ENCODE peak calls at places on chromosomes 3 and 15, in eight cellular contexts. A is NCI-H2081 treated with DMSO at 0.1 percent for 48 hours; U is activated naive CD4-positive, alpha-beta T cell treated with anti-CD3 and anti-CD28 coated beads, Interleukin-2, amount 50 U/mL, for 72 hours; I is activated effector memory CD4-positive, alpha-beta T cell treated with Interleukin-2 at 50 U/mL for 16 hours; Q is right cardiac atrium; S is activated CD4-positive, alpha-beta T cell treated with anti-CD3 and anti-CD28 coated beads, Interleukin-2, amount 50 U/mL, for 1 hour; W is T follicular helper cell; T is SJSA1. X is an unnamed sample.
A peak's percentile ranks its signal among the peaks of the same experiment; 100 is the strongest.

GRCh38 chr3:38646630-38647029 is 2.9 kb downstream of the SCN5A start:
- DNase-seq in A (no peak), U (no peak), I (no peak), Q (no peak), S (no peak), W (no peak), T (no peak), X (peak; percentile 70)

GRCh38 chr3:184180165-184180564 is 5.5 kb downstream of the AP2M1 start:
- DNase-seq in A (no peak), U (no peak), I (no peak), Q (peak; percentile 29), S (no peak), W (no peak), T (peak; percentile 78), X (no peak)

GRCh38 chr3:51269466-51269865 is 115.6 kb upstream of the MANF start:
- DNase-seq in A (no peak), U (no peak), I (no peak), Q (no peak), S (no peak), W (no peak), T (no peak), X (no peak)

GRCh38 chr15:35914573-35914972 is 368.6 kb upstream of the DPH6 start:
- DNase-seq in A (no peak), U (no peak), I (no peak), Q (no peak), S (no peak), W (no peak), T (no peak), X (no peak)

GRCh38 chr3:170517251-170517945 is 68.5 kb downstream of the SLC7A14 start:
- DNase-seq in A (no peak), U (no peak), I (no peak), Q (no peak), S (no peak), W (no peak), T (no peak), X (no peak)

GRCh38 chr3:149501524-149501923 is 27.0 kb downstream of the TM4SF4 start:
- DNase-seq in A (no peak), U (no peak), I (no peak), Q (no peak), S (no peak), W (no peak), T (no peak), X (no peak)

GRCh38 chr3:155634121-155634719 is 110.7 kb downstream of the PLCH1 start:
- DNase-seq in A (no peak), U (no peak), I (no peak), Q (no peak), S (no peak), W (no peak), T (no peak), X (no peak)

GRCh38 chr3:184688251-184688851 is 23.5 kb downstream of the MAGEF1 start:
- DNase-seq in A (no peak), U (no peak), I (no peak), Q (peak; percentile 55), S (no peak), W (no peak), T (no peak), X (peak; percentile 63)

GRCh38 chr3:125435231-125435630 is 60.1 kb upstream of the ZNF148 start:
- DNase-seq in A (no peak), U (no peak), I (no peak), Q (no peak), S (no peak), W (no peak), T (no peak), X (no peak)

GRCh38 chr15:62503451-62503850 is 338.4 kb upstream of the C2CD4B start:
- DNase-seq in A (no peak), U (no peak), I (no peak), Q (no peak), S (no peak), W (no peak), T (peak; percentile 56), X (no peak)

GRCh38 chr3:196287066-196287404 is 491 bp downstream of the PCYT1A start:
- DNase-seq in A (no peak), U (peak; percentile 39), I (no peak), Q (peak; percentile 68), S (peak; percentile 11), W (peak; percentile 6), T (no peak), X (peak; percentile 58)

GRCh38 chr3:11379824-11380281 is 107.7 kb downstream of the ATG7 start:
- DNase-seq in A (no peak), U (no peak), I (no peak), Q (no peak), S (no peak), W (no peak), T (no peak), X (no peak)

GRCh38 chr3:195715583-195716266 is 5.1 kb upstream of the MUC20 start:
- DNase-seq in A (no peak), U (peak; percentile 61), I (no peak), Q (no peak), S (no peak), W (no peak), T (no peak), X (no peak)

GRCh38 chr3:155701882-155702465 is 42.9 kb downstream of the PLCH1 start:
- DNase-seq in A (peak; percentile 77), U (no peak), I (no peak), Q (no peak), S (no peak), W (no peak), T (no peak), X (peak; percentile 76)

GRCh38 chr3:182785756-182786155 is 7.5 kb upstream of the ATP11B start:
- DNase-seq in A (no peak), U (no peak), I (no peak), Q (no peak), S (no peak), W (no peak), T (no peak), X (no peak)

GRCh38 chr3:143763568-143764162 is 84.6 kb downstream of the SLC9A9 start:
- DNase-seq in A (no peak), U (no peak), I (no peak), Q (no peak), S (no peak), W (no peak), T (no peak), X (peak; percentile 30)

GRCh38 chr15:49045691-49046112 is 544 bp downstream of the SECISBP2L start:
- DNase-seq in A (no peak), U (no peak), I (no peak), Q (no peak), S (no peak), W (no peak), T (no peak), X (peak; percentile 52)

GRCh38 chr15:66294157-66294931 is 976 bp downstream of the DIS3L start:
- DNase-seq in A (peak; percentile 64), U (no peak), I (no peak), Q (no peak), S (peak; percentile 39), W (no peak), T (peak; percentile 78), X (peak; percentile 37)

GRCh38 chr3:64916937-64917336 is 229.1 kb upstream of the ADAMTS9 start:
- DNase-seq in A (no peak), U (no peak), I (no peak), Q (no peak), S (no peak), W (no peak), T (no peak), X (no peak)

GRCh38 chr3:127848131-127849129 is 26.1 kb upstream of the MGLL start:
- DNase-seq in A (no peak), U (no peak), I (no peak), Q (no peak), S (no peak), W (no peak), T (no peak), X (no peak)

GRCh38 chr3:194928183-194928736 is 242.6 kb downstream of the FAM43A start:
- DNase-seq in A (no peak), U (no peak), I (no peak), Q (no peak), S (no peak), W (no peak), T (no peak), X (no peak)

GRCh38 chr3:119413603-119414280 is 49.7 kb downstream of the TMEM39A start:
- DNase-seq in A (no peak), U (no peak), I (no peak), Q (no peak), S (no peak), W (no peak), T (no peak), X (no peak)

GRCh38 chr3:149579838-149580542 is 77.8 kb downstream of the WWTR1 start:
- DNase-seq in A (no peak), U (peak; percentile 24), I (no peak), Q (no peak), S (no peak), W (no peak), T (peak; percentile 50), X (no peak)

GRCh38 chr3:179027326-179027900 is 44.2 kb downstream of the ZMAT3 start:
- DNase-seq in A (no peak), U (peak; percentile 39), I (no peak), Q (no peak), S (no peak), W (no peak), T (peak; percentile 58), X (no peak)

GRCh38 chr15:29677450-29677849 is 144.8 kb downstream of the TJP1 start:
- DNase-seq in A (no peak), U (no peak), I (no peak), Q (no peak), S (no peak), W (no peak), T (no peak), X (no peak)

GRCh38 chr3:130849111-130849552 is 44.8 kb upstream of the ATP2C1 start:
- DNase-seq in A (peak; percentile 45), U (no peak), I (no peak), Q (no peak), S (no peak), W (no peak), T (no peak), X (peak; percentile 87)

GRCh38 chr3:53040361-53040820 is 5.5 kb downstream of the SFMBT1 start:
- DNase-seq in A (no peak), U (no peak), I (no peak), Q (no peak), S (no peak), W (no peak), T (no peak), X (no peak)

GRCh38 chr3:187913617-187914033 is 168.4 kb upstream of the BCL6 start:
- DNase-seq in A (no peak), U (no peak), I (no peak), Q (no peak), S (no peak), W (no peak), T (peak; percentile 48), X (peak; percentile 31)

X was measured in T47D.